ENCODE peak calls at places on chromosomes 16 and 17, in four cellular contexts. One of them, this sample, is unnamed.
A peak's percentile ranks its signal among the peaks of the same experiment; 100 is the strongest.

GRCh38 chr16:11257131-11257938 is 1.3 kb upstream of the SOCS1 start:
- DNase-seq in spleen: peak; percentile 89
- DNase-seq in nephron progenitor cell: peak; percentile 69
- DNase-seq in GM18507: no peak
- DNase-seq in this sample: peak; percentile 76

GRCh38 chr17:28701987-28702751 is 9.5 kb downstream of the PROCA1 start:
- DNase-seq in GM18507: no peak
- DNase-seq in nephron progenitor cell: no peak
- DNase-seq in spleen: no peak
- DNase-seq in this sample: no peak

GRCh38 chr16:17331991-17332390 is 138.8 kb downstream of the XYLT1 start:
- DNase-seq in spleen: no peak
- DNase-seq in GM18507: no peak
- DNase-seq in nephron progenitor cell: no peak
- DNase-seq in this sample: no peak

GRCh38 chr17:2150871-2151270 is 96.0 kb downstream of the HIC1 start:
- DNase-seq in nephron progenitor cell: no peak
- DNase-seq in GM18507: no peak
- DNase-seq in spleen: no peak
- DNase-seq in this sample: no peak

GRCh38 chr17:77506371-77506991 is 365.7 kb downstream of the SEC14L1 start:
- DNase-seq in nephron progenitor cell: no peak
- DNase-seq in spleen: peak; percentile 54
- DNase-seq in GM18507: no peak
- DNase-seq in this sample: peak; percentile 31

GRCh38 chr17:34579017-34579946 is at the start of gene TMEM132E:
- DNase-seq in nephron progenitor cell: peak; percentile 80
- DNase-seq in spleen: no peak
- DNase-seq in GM18507: no peak
- DNase-seq in this sample: peak; percentile 76

GRCh38 chr17:75752405-75753192 is 12.4 kb downstream of the GALK1 start:
- DNase-seq in spleen: no peak
- DNase-seq in nephron progenitor cell: no peak
- DNase-seq in GM18507: no peak
- DNase-seq in this sample: no peak

GRCh38 chr17:72404872-72405271 is 284.1 kb downstream of the SOX9 start:
- DNase-seq in spleen: no peak
- DNase-seq in GM18507: no peak
- DNase-seq in nephron progenitor cell: no peak
- DNase-seq in this sample: no peak

GRCh38 chr16:75238853-75239371 is 12.5 kb downstream of the BCAR1 start:
- DNase-seq in nephron progenitor cell: no peak
- DNase-seq in GM18507: no peak
- DNase-seq in spleen: no peak
- DNase-seq in this sample: peak; percentile 68

GRCh38 chr16:27398894-27399853 is 2.8 kb upstream of the IL21R start:
- DNase-seq in GM18507: no peak
- DNase-seq in nephron progenitor cell: no peak
- DNase-seq in spleen: peak; percentile 81
- DNase-seq in this sample: no peak

GRCh38 chr17:75601057-75601987 is 13.7 kb downstream of the MYO15B start:
- DNase-seq in GM18507: peak; percentile 45
- DNase-seq in spleen: peak; percentile 87
- DNase-seq in nephron progenitor cell: peak; percentile 76
- DNase-seq in this sample: peak; percentile 74